ENCODE peak calls at places on chromosomes 2 and 18, in five cellular contexts. Y, M, B, F and X are unnamed samples.

GRCh38 chr2:11701831-11702301 is 31.9 kb upstream of the NTSR2 start:
- DNase-seq in F (no peak), B (no peak), Y (peak), M (no peak), X (no peak)

GRCh38 chr2:241279413-241279812 is 36.1 kb downstream of the HDLBP start:
- DNase-seq in Y (no peak), B (peak), M (no peak), F (no peak), X (no peak)

GRCh38 chr2:128566671-128567070 is 248.0 kb upstream of the HS6ST1 start:
- DNase-seq in M (no peak), B (no peak), F (no peak), Y (no peak), X (no peak)

GRCh38 chr2:186940463-186940862 is 91.5 kb upstream of the ZSWIM2 start:
- DNase-seq in F (no peak), M (no peak), Y (no peak), B (no peak), X (no peak)

GRCh38 chr2:38509322-38509946 is 93.3 kb downstream of the HNRNPLL start:
- DNase-seq in Y (no peak), F (no peak), M (no peak), B (peak), X (peak)

GRCh38 chr2:15201009-15201408 is 360.1 kb downstream of the NBAS start:
- DNase-seq in M (no peak), Y (no peak), B (no peak), F (no peak), X (no peak)

GRCh38 chr18:65811307-65811706 is 60.5 kb downstream of the CDH7 start:
- DNase-seq in B (no peak), F (no peak), Y (no peak), M (no peak), X (no peak)

GRCh38 chr2:19073522-19073921 is 284.9 kb downstream of the OSR1 start:
- DNase-seq in F (no peak), B (peak), M (peak), Y (no peak), X (peak)

GRCh38 chr2:75221872-75222271 is 22.6 kb upstream of the TACR1 start:
- DNase-seq in F (no peak), M (no peak), Y (no peak), B (peak), X (peak)

GRCh38 chr2:98769784-98770183 is 38.9 kb upstream of the MGAT4A start:
- DNase-seq in Y (no peak), B (no peak), F (no peak), M (no peak), X (no peak)

GRCh38 chr2:227402959-227403358 is 15.2 kb upstream of the SCYGR1 start:
- DNase-seq in B (no peak), Y (no peak), F (no peak), M (no peak), X (no peak)

GRCh38 chr2:234502285-234502918 is 5.5 kb upstream of the ARL4C start:
- DNase-seq in F (no peak), Y (no peak), B (peak), M (no peak), X (peak)

GRCh38 chr18:1995041-1995612 is 576.2 kb downstream of the METTL4 start:
- DNase-seq in F (no peak), M (no peak), B (no peak), Y (no peak), X (no peak)

GRCh38 chr2:3151153-3151918 is 226.3 kb downstream of the EIPR1 start:
- DNase-seq in B (no peak), Y (no peak), M (no peak), F (no peak), X (no peak)

GRCh38 chr2:120620025-120620793 is 115.5 kb upstream of the GLI2 start:
- DNase-seq in M (no peak), Y (no peak), B (peak), F (no peak), X (peak)

GRCh38 chr2:232085179-232085578 is 123.7 kb downstream of the DIS3L2 start:
- DNase-seq in B (no peak), M (no peak), Y (no peak), F (no peak), X (no peak)

GRCh38 chr2:118747066-118747465 is 100.4 kb downstream of the EN1 start:
- DNase-seq in Y (no peak), F (no peak), B (no peak), M (no peak), X (no peak)

GRCh38 chr2:25313711-25314513 is 27.8 kb downstream of the DNMT3A start:
- DNase-seq in Y (no peak), B (no peak), M (no peak), F (no peak), X (no peak)

GRCh38 chr2:172084734-172085459 is 410 bp upstream of the DLX1 start:
- DNase-seq in B (peak), Y (peak), M (peak), F (peak), X (peak)

GRCh38 chr2:96393989-96394761 is 58.6 kb downstream of the NCAPH start:
- DNase-seq in M (no peak), F (no peak), B (no peak), Y (no peak), X (no peak)

GRCh38 chr2:25251461-25252273 is 83.3 kb upstream of the POMC start:
- DNase-seq in B (peak), F (no peak), Y (peak), M (peak), X (peak)

GRCh38 chr2:227058888-227059399 is 105.1 kb downstream of the COL4A4 start:
- DNase-seq in Y (no peak), F (no peak), M (no peak), B (no peak), X (no peak)

GRCh38 chr2:29080886-29081743 is 6.8 kb upstream of the PCARE start:
- DNase-seq in F (no peak), M (peak), B (peak), Y (no peak), X (peak)

GRCh38 chr2:112547333-112547732 is 5.1 kb downstream of the POLR1B start:
- DNase-seq in Y (no peak), F (no peak), B (peak), M (no peak), X (peak)

GRCh38 chr2:15700131-15700530 is 108.5 kb downstream of the DDX1 start:
- DNase-seq in B (no peak), M (no peak), F (no peak), Y (no peak), X (no peak)

GRCh38 chr2:44560961-44561360 is 199.2 kb downstream of the CAMKMT start:
- DNase-seq in B (peak), Y (no peak), F (no peak), M (no peak), X (peak)

GRCh38 chr2:194491409-194492115 is 1165.5 kb upstream of the SLC39A10 start:
- DNase-seq in Y (no peak), B (no peak), F (no peak), M (no peak), X (no peak)

GRCh38 chr18:12283256-12283655 is 24.8 kb upstream of the TUBB6 start:
- DNase-seq in M (peak), Y (no peak), F (no peak), B (peak), X (peak)

GRCh38 chr2:54670485-54671009 is 52.9 kb upstream of the EML6 start:
- DNase-seq in F (no peak), Y (no peak), M (no peak), B (no peak), X (no peak)

GRCh38 chr2:7940723-7941122 is 741.1 kb upstream of the ID2 start:
- DNase-seq in B (no peak), F (no peak), M (no peak), Y (no peak), X (no peak)

GRCh38 chr2:239387811-239388210 is 13.0 kb downstream of the HDAC4 start:
- DNase-seq in M (no peak), F (no peak), B (no peak), Y (no peak), X (no peak)

GRCh38 chr2:61233581-61233980 is 71.6 kb downstream of the C2orf74 start:
- DNase-seq in Y (no peak), F (no peak), M (no peak), B (no peak), X (no peak)

GRCh38 chr18:56148373-56148772 is 490.0 kb downstream of the TXNL1 start:
- DNase-seq in Y (no peak), F (no peak), B (peak), M (no peak), X (peak)

GRCh38 chr2:134189009-134189717 is 64.7 kb upstream of the MGAT5 start:
- DNase-seq in B (peak), Y (peak), F (no peak), M (no peak), X (peak)

GRCh38 chr2:219526320-219527075 is 12.2 kb downstream of the ASIC4 start:
- DNase-seq in B (no peak), F (no peak), Y (no peak), M (no peak), X (no peak)

GRCh38 chr2:200658278-200658864 is 72.6 kb downstream of the AOX1 start:
- DNase-seq in B (no peak), Y (no peak), M (no peak), F (no peak), X (no peak)

GRCh38 chr2:70258532-70258875 is 567 bp downstream of the PCYOX1 start:
- DNase-seq in F (no peak), Y (peak), B (peak), M (peak), X (peak)

GRCh38 chr2:170386554-170386953 is 208.6 kb downstream of the MYO3B start:
- DNase-seq in Y (no peak), M (no peak), F (no peak), B (no peak), X (no peak)

GRCh38 chr2:120235681-120236080 is 12.5 kb upstream of the TMEM185B start:
- DNase-seq in B (no peak), M (no peak), F (no peak), Y (no peak), X (no peak)

GRCh38 chr18:60292186-60292585 is 80.4 kb downstream of the MC4R start:
- DNase-seq in B (no peak), M (no peak), F (no peak), Y (no peak), X (no peak)

DNA sequence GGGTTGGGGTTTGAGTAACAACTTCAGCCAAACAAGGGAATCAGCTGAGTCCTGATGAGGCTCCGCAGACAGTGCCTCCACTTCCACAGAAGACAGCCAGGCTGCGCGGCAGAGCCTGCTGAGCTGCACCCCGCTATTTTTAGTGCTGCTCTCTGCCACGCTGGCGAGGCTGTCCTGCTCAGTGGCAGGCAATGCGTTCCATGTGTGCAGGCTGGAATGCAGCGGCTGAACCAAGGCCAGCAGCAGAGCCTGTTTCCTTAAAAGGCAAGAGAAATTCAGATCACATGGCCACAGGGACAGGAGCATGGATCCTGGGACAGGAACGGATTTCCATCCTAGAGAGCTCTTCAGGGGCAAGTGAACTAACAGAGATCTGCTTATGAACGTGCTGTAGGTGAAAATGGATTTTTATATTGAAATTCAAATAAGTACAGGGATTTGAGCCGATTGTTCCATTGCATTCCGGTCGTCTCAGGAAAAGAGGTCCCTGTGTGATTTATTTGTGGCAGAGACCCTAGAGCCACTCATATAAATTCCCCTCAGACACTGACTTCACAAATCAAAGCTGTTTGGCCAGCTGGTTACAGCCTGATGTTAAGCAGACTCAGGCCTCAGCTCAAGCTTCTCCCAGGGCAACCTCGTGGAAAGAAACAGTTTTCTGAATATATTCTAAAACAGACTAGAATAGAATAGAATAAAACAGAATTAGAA is 98.6 kb downstream of the COL6A3 start:
- DNase-seq in M (no peak), B (peak), Y (peak), F (peak), X (peak)
- TF ChIP-seq CTCF in M (no peak), B (peak), Y (no peak), F (no peak), X (peak)

GRCh38 chr2:42072349-42073118 is 24.7 kb downstream of the PKDCC start:
- DNase-seq in M (no peak), F (no peak), Y (peak), B (peak), X (peak)
- TF ChIP-seq CTCF in M (peak), F (no peak), Y (peak), B (no peak), X (no peak)

DNA sequence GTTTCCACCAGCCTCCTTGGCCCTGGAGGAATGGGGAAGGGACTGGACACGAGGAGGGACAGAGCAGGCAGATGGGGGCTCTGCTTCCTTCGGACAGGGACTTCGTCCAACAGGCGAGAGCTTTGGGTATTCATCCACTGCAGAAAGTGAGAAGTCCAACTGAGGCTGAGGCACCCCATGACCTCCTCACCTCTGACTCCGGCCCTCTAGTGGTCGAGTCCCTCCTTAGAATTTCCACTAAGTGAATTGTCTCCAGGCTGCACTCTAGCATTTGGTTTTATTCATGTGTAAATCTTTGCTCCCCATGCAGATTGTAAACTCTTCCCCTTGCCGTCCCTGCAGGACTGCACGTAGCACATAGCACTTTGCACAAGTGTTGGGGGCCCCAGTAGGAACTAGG is 75.6 kb downstream of the TMEM247 start:
- DNase-seq in F (no peak), B (no peak), Y (no peak), M (peak), X (no peak)
- TF ChIP-seq CTCF in F (peak), B (peak), Y (no peak), M (peak), X (peak)

DNA sequence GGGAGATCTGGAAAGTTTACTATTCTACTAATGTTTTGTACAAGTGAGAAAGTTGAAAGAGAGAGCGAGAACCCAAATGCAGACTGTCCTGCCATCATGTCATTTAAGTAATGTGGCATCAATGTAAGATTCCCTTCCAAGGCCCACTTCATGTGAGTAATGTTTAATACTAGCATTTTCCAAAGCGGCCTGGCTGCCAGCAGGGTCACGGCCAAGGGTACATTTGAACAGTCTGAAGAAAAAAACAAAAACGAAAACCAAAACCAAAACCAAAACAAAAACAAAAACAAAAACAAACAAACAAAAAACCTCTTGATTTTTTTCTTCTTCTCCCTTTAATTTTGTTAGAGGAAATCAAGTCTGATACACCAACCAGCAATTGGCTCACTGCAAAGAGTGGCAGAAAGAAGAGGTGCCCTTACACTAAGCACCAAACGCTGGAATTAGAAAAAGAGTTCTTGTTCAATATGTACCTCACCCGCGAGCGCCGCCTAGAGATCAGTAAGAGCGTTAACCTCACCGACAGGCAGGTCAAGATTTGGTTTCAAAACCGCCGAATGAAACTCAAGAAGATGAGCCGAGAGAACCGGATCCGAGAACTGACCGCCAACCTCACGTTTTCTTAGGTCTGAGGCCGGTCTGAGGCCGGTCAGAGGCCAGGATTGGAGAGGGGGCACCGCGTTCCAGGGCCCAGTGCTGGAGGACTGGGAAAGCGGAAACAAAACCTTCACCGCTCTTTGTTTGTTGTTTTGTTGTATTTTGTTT is 2.2 kb downstream of the HOXD10 start:
- DNase-seq in M (peak), F (no peak), B (no peak), Y (peak), X (peak)
- TF ChIP-seq CTCF in M (peak), F (peak), B (peak), Y (peak), X (peak)

GRCh38 chr2:107936427-107937359 is 49.6 kb upstream of the SLC5A7 start:
- DNase-seq in M (peak), B (peak), F (no peak), Y (no peak), X (no peak)
- TF ChIP-seq CTCF in M (peak), B (peak), F (peak), Y (peak), X (peak)

GRCh38 chr18:75854808-75855207 is 427.3 kb upstream of the SMIM21 start:
- DNase-seq in F (no peak), M (no peak), B (no peak), Y (no peak), X (no peak)

GRCh38 chr18:75859533-75859932 is 432.0 kb upstream of the SMIM21 start:
- DNase-seq in F (no peak), B (no peak), M (no peak), Y (no peak), X (no peak)

GRCh38 chr18:75857558-75857957 is 430.1 kb upstream of the SMIM21 start:
- DNase-seq in B (no peak), F (no peak), M (no peak), Y (no peak), X (no peak)

GRCh38 chr18:75858754-75859153 is 431.3 kb upstream of the SMIM21 start:
- DNase-seq in B (no peak), F (no peak), M (no peak), Y (no peak), X (no peak)

DNA sequence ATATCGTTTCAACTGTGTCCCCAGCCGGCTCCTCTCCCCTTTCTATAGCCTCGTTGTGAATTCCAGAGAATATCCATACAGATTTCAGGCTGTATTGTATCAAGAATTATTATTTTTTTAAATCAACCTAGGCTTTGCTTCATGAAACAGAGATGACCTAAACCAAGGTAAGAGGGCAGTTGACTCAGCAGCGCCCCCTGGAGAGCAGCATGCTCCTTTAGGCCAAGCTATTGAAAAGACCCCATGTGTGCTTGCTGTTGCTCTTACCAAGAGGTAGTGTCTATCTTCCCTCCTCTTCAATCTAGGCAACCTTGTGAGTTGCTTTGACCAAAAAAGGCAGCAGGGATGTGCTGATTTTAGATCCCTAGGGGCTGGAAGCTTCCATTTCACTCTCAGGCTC is 426.7 kb upstream of the SMIM21 start:
- DNase-seq in B (no peak), Y (peak), M (peak), F (no peak), X (no peak)
- TF ChIP-seq CTCF in B (no peak), Y (peak), M (peak), F (no peak), X (peak)

GRCh38 chr2:181891966-181892794 is 650 bp downstream of the ITPRID2 start:
- DNase-seq in M (peak), F (peak), Y (peak), B (peak), X (peak)
- TF ChIP-seq CTCF in M (peak), F (no peak), Y (peak), B (peak), X (peak)

DNA sequence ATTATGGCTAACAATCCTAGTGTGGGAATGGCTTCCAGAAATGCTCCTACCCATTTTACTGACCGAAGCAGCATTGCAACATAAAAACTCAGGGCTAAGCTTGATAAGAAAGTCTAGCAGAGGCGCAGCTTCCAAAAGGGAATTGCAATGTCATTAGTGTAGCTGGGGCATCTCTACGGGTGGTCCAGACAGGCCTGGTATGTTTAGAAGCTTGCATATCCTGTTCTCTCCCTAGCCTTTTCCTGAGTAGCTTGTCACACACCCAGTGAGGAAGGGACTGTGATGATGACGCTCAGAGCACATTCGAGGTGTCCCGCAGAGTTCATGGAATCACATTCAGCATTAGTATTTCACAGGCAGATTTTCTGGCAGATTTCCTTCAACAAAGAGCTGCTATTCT is 38.0 kb upstream of the COL5A2 start:
- DNase-seq in F (no peak), M (peak), B (peak), Y (no peak), X (peak)
- TF ChIP-seq CTCF in F (no peak), M (no peak), B (no peak), Y (no peak), X (no peak)